ENCODE peak calls at places on chromosomes 6 and 20, in five cellular contexts. D, O, V, A and L are unnamed samples.
A peak's percentile ranks its signal among the peaks of the same experiment; 100 is the strongest.

GRCh38 chr6:30206152-30206551 is 7.1 kb downstream of the TRIM26 start:
- DNase-seq in D (no peak), O (no peak), V (no peak), A (no peak), L (no peak)

GRCh38 chr20:31675828-31676533 is 38.3 kb downstream of the COX4I2 start:
- DNase-seq in D (peak; percentile 97), O (peak; percentile 55), V (no peak), A (no peak), L (no peak)

GRCh38 chr6:116127771-116128493 is 2.0 kb upstream of the COL10A1 start:
- DNase-seq in D (no peak), O (no peak), V (no peak), A (no peak), L (no peak)

GRCh38 chr6:145947108-145947507 is 17.1 kb downstream of the SHPRH start:
- DNase-seq in D (no peak), O (no peak), V (no peak), A (no peak), L (no peak)

GRCh38 chr20:2680046-2680445 is 12.5 kb upstream of the EBF4 start:
- DNase-seq in D (no peak), O (no peak), V (no peak), A (no peak), L (no peak)

GRCh38 chr6:143784316-143784715 is 58.8 kb upstream of the LTV1 start:
- DNase-seq in D (no peak), O (no peak), V (no peak), A (no peak), L (no peak)

GRCh38 chr20:9447182-9447581 is 67.2 kb upstream of the LAMP5 start:
- DNase-seq in D (no peak), O (no peak), V (no peak), A (no peak), L (no peak)

GRCh38 chr6:155141512-155141911 is 122.3 kb upstream of the CLDN20 start:
- DNase-seq in D (no peak), O (no peak), V (no peak), A (no peak), L (no peak)

GRCh38 chr6:33858053-33858475 is 54.3 kb upstream of the MLN start:
- DNase-seq in D (no peak), O (no peak), V (no peak), A (no peak), L (no peak)

GRCh38 chr6:2988076-2988425 is 11.6 kb upstream of the NQO2 start:
- DNase-seq in D (no peak), O (no peak), V (no peak), A (no peak), L (no peak)

GRCh38 chr6:133953634-133954415 is 801 bp downstream of the TBPL1 start:
- DNase-seq in D (peak; percentile 58), O (no peak), V (no peak), A (no peak), L (no peak)

GRCh38 chr6:166925141-166925996 is 31.0 kb downstream of the RNASET2 start:
- DNase-seq in D (no peak), O (no peak), V (no peak), A (no peak), L (no peak)

GRCh38 chr6:131825946-131826345 is 18.1 kb downstream of the ENPP1 start:
- DNase-seq in D (no peak), O (no peak), V (no peak), A (no peak), L (no peak)

GRCh38 chr6:20688710-20689500 is 154.6 kb downstream of the CDKAL1 start:
- DNase-seq in D (peak; percentile 49), O (no peak), V (peak; percentile 24), A (no peak), L (no peak)

GRCh38 chr20:3080939-3081388 is 3.6 kb downstream of the AVP start:
- DNase-seq in D (no peak), O (peak; percentile 57), V (no peak), A (peak; percentile 18), L (no peak)

GRCh38 chr6:7008451-7008988 is 99.2 kb upstream of the RREB1 start:
- DNase-seq in D (no peak), O (no peak), V (no peak), A (no peak), L (no peak)

DNA sequence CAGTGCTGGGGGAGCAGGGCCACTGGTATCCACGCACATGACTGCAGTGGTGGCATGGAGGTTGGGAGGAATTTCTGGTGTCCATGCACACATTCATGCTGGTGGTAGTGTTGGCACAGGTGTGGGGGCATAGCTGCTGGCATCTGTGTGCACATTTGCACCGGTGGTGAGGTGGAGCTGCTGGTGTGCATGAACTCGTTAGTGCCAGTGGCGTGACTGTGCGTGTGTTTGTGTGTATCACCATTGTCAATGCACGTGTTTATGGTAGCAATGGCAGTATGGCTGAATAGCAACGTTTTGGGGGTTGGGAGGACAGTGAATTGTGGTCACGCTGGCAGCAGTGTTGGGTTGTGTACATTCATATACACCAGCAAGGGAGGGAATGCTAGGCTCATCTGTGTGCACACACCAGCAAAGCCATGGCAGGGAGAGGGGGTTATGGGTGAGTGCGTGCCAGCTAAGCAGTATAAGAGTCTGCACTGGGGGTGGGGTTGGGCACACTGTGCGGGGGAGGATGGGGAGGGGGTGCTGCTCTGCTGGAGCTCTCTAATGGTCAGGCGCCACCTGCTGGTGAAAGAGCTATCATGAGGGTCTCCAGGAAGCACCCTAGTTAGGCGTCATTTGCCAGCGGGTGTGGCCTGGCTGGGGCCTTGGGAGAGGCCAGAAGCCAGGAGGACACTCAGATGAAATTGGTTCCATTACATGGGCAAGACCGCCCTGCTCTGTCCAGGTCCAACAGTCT is 626.1 kb upstream of the ID4 start:
- DNase-seq in D (peak; percentile 42), O (peak; percentile 13), V (no peak), A (no peak), L (no peak)
- TF ChIP-seq CTCF in D (peak; percentile 37), O (peak; percentile 49), V (peak; percentile 12), A (no peak), L (no peak)

GRCh38 chr6:130008236-130008873 is 10.0 kb upstream of the L3MBTL3 start:
- DNase-seq in D (no peak), O (no peak), V (no peak), A (no peak), L (no peak)
- H3K27ac ChIP-seq in D (no peak overlapping the region), O (no peak overlapping the region), V (no peak overlapping the region), A (no peak overlapping the region), L (no peak overlapping the region)

DNA sequence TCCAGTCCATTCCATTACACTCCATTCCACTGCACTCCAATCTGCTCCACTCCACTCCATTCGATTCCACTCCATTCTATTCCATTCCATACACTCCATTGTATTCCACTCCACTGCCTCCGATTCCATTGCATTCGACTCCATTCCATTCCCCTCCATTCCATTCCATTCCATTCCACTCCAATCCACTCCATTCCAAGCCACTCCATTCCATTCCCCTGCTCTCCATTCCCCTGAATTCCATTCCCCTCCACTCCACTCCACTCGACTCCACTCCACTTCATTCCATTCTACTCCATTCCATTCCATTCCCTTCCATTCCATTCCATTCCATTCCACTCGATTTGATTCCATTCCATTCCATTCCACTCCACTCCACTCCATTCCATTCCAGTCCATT is 25.7 kb upstream of the DEFB125 start:
- DNase-seq in D (no peak), O (no peak), V (peak; percentile 13), A (no peak), L (no peak)
- H3K4me1 ChIP-seq in D (no peaks in the 10 kb centered on the region), O (no peaks in the 10 kb centered on the region), V (no peaks in the 10 kb centered on the region), A (no peaks in the 10 kb centered on the region), L (no peaks in the 10 kb centered on the region)

GRCh38 chr20:37528442-37529213 is 952 bp upstream of the BLCAP start:
- DNase-seq in D (no peak), O (no peak), V (no peak), A (no peak), L (no peak)

GRCh38 chr20:37529968-37530600 is 2.4 kb upstream of the BLCAP start:
- DNase-seq in D (no peak), O (no peak), V (no peak), A (no peak), L (no peak)

GRCh38 chr20:37527638-37528441 is at the start of gene BLCAP:
- DNase-seq in D (peak; percentile 92), O (peak; percentile 94), V (peak; percentile 87), A (peak; percentile 59), L (peak; percentile 67)

GRCh38 chr20:37530696-37531095 is 3.0 kb upstream of the BLCAP start:
- DNase-seq in D (no peak), O (no peak), V (no peak), A (no peak), L (no peak)

GRCh38 chr20:37529214-37529967 is 1.7 kb upstream of the BLCAP start:
- DNase-seq in D (peak; percentile 41), O (no peak), V (no peak), A (no peak), L (no peak)
- TF ChIP-seq CTCF in D (peak; percentile 19), O (no peak), V (no peak), A (no peak), L (no peak)

GRCh38 chr6:168014406-168014959 is 17.0 kb downstream of the KIF25 start:
- DNase-seq in D (no peak), O (no peak), V (no peak), A (no peak), L (no peak)
- H3K27ac ChIP-seq in D (no peak overlapping the region), O (no peak overlapping the region), V (no peak overlapping the region), A (no peak overlapping the region), L (no peak overlapping the region)

DNA sequence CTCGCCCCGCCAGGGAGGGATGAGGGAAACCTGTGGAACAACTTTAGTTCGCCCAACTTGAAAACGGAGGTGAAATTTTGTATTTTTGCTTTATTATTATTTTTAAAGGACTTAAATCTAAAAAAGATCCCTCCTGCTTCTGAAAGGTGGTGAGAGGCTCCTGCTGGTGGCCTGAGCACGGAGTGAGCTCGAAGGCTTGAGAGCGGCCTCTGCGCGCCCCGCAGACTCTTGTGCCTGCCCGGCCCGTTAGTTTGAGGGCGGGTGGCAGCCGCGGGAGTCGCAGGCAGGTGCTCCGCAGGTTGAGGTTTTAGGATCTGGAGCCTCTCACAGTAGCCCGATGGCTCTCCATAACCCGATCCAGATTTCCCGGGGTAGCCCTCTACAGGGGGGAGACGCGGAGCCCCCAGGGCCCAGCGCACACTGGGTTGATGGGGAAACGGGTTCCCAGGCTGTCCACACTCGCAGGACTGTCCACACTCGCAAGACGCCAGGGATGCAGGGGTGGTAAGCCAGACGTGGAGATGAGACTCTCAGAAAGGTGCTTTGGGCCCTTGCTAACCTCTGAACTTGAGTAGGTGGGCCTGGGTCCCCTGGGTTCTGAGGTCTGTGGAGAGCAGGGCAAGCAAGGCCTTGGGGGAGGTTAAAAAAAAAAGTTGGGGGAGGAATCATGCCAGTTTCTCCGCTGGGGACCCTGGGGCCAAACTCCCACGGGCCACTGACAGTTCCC is 46.3 kb upstream of the SUPT3H start:
- DNase-seq in D (no peak), O (peak; percentile 19), V (no peak), A (no peak), L (no peak)
- H3K4me1 ChIP-seq in D (peaks cover 41% of the 10 kb centered on the region), O (peaks cover 7% of the 10 kb centered on the region), V (peaks cover 6% of the 10 kb centered on the region), A (peaks cover 28% of the 10 kb centered on the region), L (peaks cover 21% of the 10 kb centered on the region)

GRCh38 chr20:41339957-41340326 is 679 bp upstream of the LPIN3 start:
- DNase-seq in D (peak; percentile 89), O (peak; percentile 85), V (peak; percentile 86), A (no peak), L (no peak)

GRCh38 chr20:41336711-41337492 is 3.7 kb upstream of the LPIN3 start:
- DNase-seq in D (no peak), O (no peak), V (no peak), A (no peak), L (no peak)

GRCh38 chr20:41342474-41343464 is 2.1 kb downstream of the LPIN3 start:
- DNase-seq in D (no peak), O (no peak), V (no peak), A (no peak), L (no peak)

GRCh38 chr20:41344477-41344876 is 3.9 kb downstream of the LPIN3 start:
- DNase-seq in D (no peak), O (no peak), V (no peak), A (no peak), L (no peak)

GRCh38 chr20:41340327-41341055 is at the start of gene LPIN3:
- DNase-seq in D (peak; percentile 95), O (peak; percentile 89), V (peak; percentile 89), A (peak; percentile 48), L (no peak)
- TF ChIP-seq CTCF in D (peak; percentile 3), O (peak; percentile 71), V (peak; percentile 90), A (no peak), L (peak; percentile 20)